ENCODE peak calls at places on chromosomes 6 and 20, in seven cellular contexts. V is GM20000, U is Panc1, J is brain microvascular endothelial cell, W is AG09309, Y is stomach, H is left lung. Z is an unnamed sample.

GRCh38 chr20:542777-543368 is 717 bp downstream of the CSNK2A1 start:
- DNase-seq in V (peak), U (no peak), J (no peak), W (no peak), Y (peak), H (peak), Z (no peak)

GRCh38 chr6:125637207-125637606 is 112.2 kb upstream of the HEY2 start:
- DNase-seq in V (no peak), U (no peak), J (no peak), W (no peak), Y (no peak), H (no peak), Z (no peak)

GRCh38 chr20:33866398-33867079 is 55.4 kb downstream of the CHMP4B start:
- DNase-seq in V (no peak), U (no peak), J (peak), W (no peak), Y (no peak), H (no peak), Z (no peak)

GRCh38 chr20:16904751-16905150 is 156.6 kb downstream of the OTOR start:
- DNase-seq in V (no peak), U (no peak), J (no peak), W (no peak), Y (no peak), H (no peak), Z (no peak)

GRCh38 chr20:2518558-2518957 is 9.8 kb upstream of the ZNF343 start:
- DNase-seq in V (no peak), U (no peak), J (no peak), W (no peak), Y (no peak), H (no peak), Z (no peak)

GRCh38 chr6:163180874-163181541 is 233.5 kb upstream of the QKI start:
- DNase-seq in V (no peak), U (peak), J (peak), W (no peak), Y (peak), H (no peak), Z (peak)

GRCh38 chr6:131980791-131981623 is 29.8 kb upstream of the CCN2 start:
- DNase-seq in V (no peak), U (no peak), J (no peak), W (no peak), Y (no peak), H (no peak), Z (no peak)

GRCh38 chr6:144219056-144219685 is 66.0 kb upstream of the UTRN start:
- DNase-seq in V (peak), U (no peak), J (no peak), W (peak), Y (no peak), H (no peak), Z (no peak)

GRCh38 chr6:38310061-38310460 is 329.7 kb downstream of the BTBD9 start:
- DNase-seq in V (no peak), U (no peak), J (no peak), W (no peak), Y (no peak), H (no peak), Z (no peak)

GRCh38 chr6:10429638-10430427 is 15.0 kb upstream of the TFAP2A start:
- DNase-seq in V (peak), U (no peak), J (peak), W (no peak), Y (no peak), H (no peak), Z (no peak)

GRCh38 chr6:16090452-16090851 is 38.4 kb upstream of the MYLIP start:
- DNase-seq in V (no peak), U (no peak), J (no peak), W (no peak), Y (no peak), H (no peak), Z (no peak)

GRCh38 chr6:65566117-65566516 is 140.9 kb downstream of the EYS start:
- DNase-seq in V (no peak), U (no peak), J (no peak), W (no peak), Y (no peak), H (no peak), Z (no peak)

GRCh38 chr20:48640871-48641270 is 186.9 kb downstream of the PREX1 start:
- DNase-seq in V (no peak), U (no peak), J (no peak), W (no peak), Y (no peak), H (no peak), Z (no peak)

GRCh38 chr6:105639124-105639523 is 236.2 kb upstream of the PREP start:
- DNase-seq in V (no peak), U (no peak), J (no peak), W (no peak), Y (no peak), H (no peak), Z (no peak)

GRCh38 chr6:8549381-8549780 is 114.0 kb upstream of the SLC35B3 start:
- DNase-seq in V (no peak), U (no peak), J (no peak), W (no peak), Y (no peak), H (no peak), Z (no peak)

GRCh38 chr20:38153011-38153329 is 12.1 kb downstream of the TGM2 start:
- DNase-seq in V (no peak), U (no peak), J (peak), W (no peak), Y (no peak), H (no peak), Z (no peak)

GRCh38 chr20:62694106-62694505 is 14.5 kb upstream of the NTSR1 start:
- DNase-seq in V (no peak), U (no peak), J (no peak), W (no peak), Y (no peak), H (no peak), Z (no peak)
- TF ChIP-seq CTCF in V (no peak), U (no peak), J (no peak), W (no peak), Y (no peak), H (no peak), Z (no peak)

GRCh38 chr20:62428008-62428384 is 657 bp upstream of the RBBP8NL start:
- DNase-seq in V (no peak), U (no peak), J (no peak), W (no peak), Y (no peak), H (no peak), Z (no peak)

GRCh38 chr20:62429455-62430310 is 2.3 kb upstream of the RBBP8NL start:
- DNase-seq in V (no peak), U (no peak), J (no peak), W (no peak), Y (no peak), H (no peak), Z (no peak)

GRCh38 chr20:62427172-62428007 is at the start of gene RBBP8NL:
- DNase-seq in V (no peak), U (no peak), J (no peak), W (no peak), Y (peak), H (no peak), Z (peak)

GRCh38 chr20:62430311-62430853 is 3.0 kb upstream of the RBBP8NL start:
- DNase-seq in V (no peak), U (no peak), J (no peak), W (no peak), Y (peak), H (no peak), Z (no peak)

DNA sequence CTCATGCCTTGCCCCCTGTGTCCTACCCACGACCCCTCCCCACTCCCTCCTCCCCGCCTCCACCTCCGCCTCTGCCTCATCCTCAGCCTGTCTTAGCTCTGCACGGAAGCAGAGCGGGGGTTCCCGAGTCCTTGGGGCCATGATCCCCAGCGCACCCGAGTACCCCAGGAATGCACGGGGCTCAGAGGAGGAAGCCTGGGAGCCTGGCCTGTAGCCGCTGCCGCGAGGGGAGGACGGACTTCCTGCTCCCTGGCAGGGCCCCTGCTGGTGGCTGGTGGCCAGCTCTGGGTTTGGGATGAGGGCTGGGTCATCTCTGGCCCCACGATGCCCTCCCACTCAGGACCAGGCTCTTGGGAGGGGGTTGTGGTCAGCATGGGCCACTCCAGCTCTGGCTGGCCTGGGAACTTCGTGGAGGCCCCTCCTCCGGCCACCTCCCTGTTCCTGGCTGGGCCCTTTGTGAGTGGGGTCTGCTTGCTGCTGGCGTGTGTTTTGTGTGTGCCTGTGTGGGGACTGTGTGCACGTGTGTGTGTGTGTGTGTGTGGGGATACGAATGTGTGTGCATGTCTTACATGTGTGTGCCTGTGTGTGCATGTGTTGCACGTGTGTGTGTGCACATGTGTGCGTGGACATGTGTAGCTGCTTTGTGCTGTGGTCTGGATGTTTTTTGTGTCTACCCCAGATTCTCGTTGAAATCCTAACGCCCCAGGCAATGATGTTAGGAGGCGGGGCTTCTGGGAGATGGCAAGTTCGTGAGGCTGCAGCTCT is 1.2 kb upstream of the RBBP8NL start:
- DNase-seq in V (no peak), U (no peak), J (no peak), W (no peak), Y (no peak), H (no peak), Z (no peak)
- TF ChIP-seq CTCF in V (no peak), U (no peak), J (no peak), W (no peak), Y (no peak), H (no peak), Z (no peak)

GRCh38 chr6:112469306-112469705 is 122.2 kb downstream of the RFPL4B start:
- DNase-seq in V (no peak), U (no peak), J (no peak), W (no peak), Y (no peak), H (no peak), Z (no peak)
- TF ChIP-seq CTCF in V (no peak), U (no peak), J (no peak), W (no peak), Y (no peak), H (no peak), Z (no peak)

GRCh38 chr6:118892248-118893094 is 1.5 kb upstream of the ASF1A start:
- DNase-seq in V (no peak), U (no peak), J (no peak), W (no peak), Y (no peak), H (no peak), Z (no peak)

GRCh38 chr6:118895241-118895561 is 1.2 kb downstream of the ASF1A start:
- DNase-seq in V (no peak), U (no peak), J (no peak), W (no peak), Y (no peak), H (no peak), Z (no peak)

GRCh38 chr6:118894425-118895240 is 681 bp downstream of the ASF1A start:
- DNase-seq in V (peak), U (no peak), J (peak), W (no peak), Y (peak), H (peak), Z (peak)

GRCh38 chr6:118893095-118893881 is 664 bp upstream of the ASF1A start:
- DNase-seq in V (peak), U (no peak), J (peak), W (no peak), Y (no peak), H (no peak), Z (peak)

GRCh38 chr6:118893882-118894424 is at the start of gene ASF1A:
- DNase-seq in V (peak), U (peak), J (peak), W (peak), Y (peak), H (peak), Z (peak)
- TF ChIP-seq CTCF in V (peak), U (peak), J (peak), W (peak), Y (peak), H (peak), Z (no peak)

DNA sequence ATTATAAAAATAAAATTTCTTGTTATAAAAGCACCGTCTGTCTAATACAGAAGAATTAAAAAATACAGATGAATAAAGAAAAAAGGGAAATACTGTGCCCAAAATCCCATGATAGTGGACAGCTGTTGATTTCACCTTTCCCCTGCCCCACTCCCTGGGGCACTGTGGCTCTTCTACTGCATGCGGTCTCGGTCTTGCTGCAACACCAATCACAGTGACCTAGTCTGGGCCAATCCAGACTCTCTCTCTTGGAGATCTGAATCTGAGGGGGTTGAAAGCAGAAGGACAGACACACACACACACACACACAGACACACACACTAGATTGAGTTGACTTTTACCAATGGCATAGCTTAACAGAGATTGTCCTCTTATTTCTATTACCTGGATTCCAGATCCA is 70.5 kb upstream of the FYN start:
- DNase-seq in V (no peak), U (no peak), J (no peak), W (no peak), Y (no peak), H (no peak), Z (no peak)
- TF ChIP-seq CTCF in V (no peak), U (no peak), J (no peak), W (no peak), Y (no peak), H (no peak), Z (no peak)

GRCh38 chr6:126923807-126924206 is 194.7 kb upstream of the RSPO3 start:
- DNase-seq in V (no peak), U (no peak), J (no peak), W (no peak), Y (no peak), H (no peak), Z (no peak)

GRCh38 chr6:126926926-126927325 is 191.5 kb upstream of the RSPO3 start:
- DNase-seq in V (no peak), U (no peak), J (no peak), W (no peak), Y (no peak), H (no peak), Z (no peak)

GRCh38 chr6:126927841-126928240 is 190.6 kb upstream of the RSPO3 start:
- DNase-seq in V (no peak), U (no peak), J (no peak), W (no peak), Y (no peak), H (peak), Z (no peak)
- TF ChIP-seq CTCF in V (no peak), U (no peak), J (no peak), W (no peak), Y (no peak), H (no peak), Z (no peak)

GRCh38 chr6:27562027-27562410 is 89.1 kb upstream of the ZNF184 start:
- DNase-seq in V (no peak), U (no peak), J (peak), W (no peak), Y (no peak), H (no peak), Z (no peak)
- TF ChIP-seq CTCF in V (no peak), U (no peak), J (no peak), W (no peak), Y (no peak), H (no peak), Z (no peak)

GRCh38 chr6:31083742-31084354 is 28.5 kb downstream of the C6orf15 start:
- DNase-seq in V (peak), U (no peak), J (peak), W (no peak), Y (peak), H (no peak), Z (no peak)
- TF ChIP-seq CTCF in V (peak), U (peak), J (peak), W (peak), Y (no peak), H (no peak), Z (no peak)

Z was measured in lower leg skin.